ENCODE peak calls at places on chromosomes 3 and 15, in six cellular contexts. G is A549, Q is HepG2, Y is GM12878, U is K562, O is endothelial cell of umbilical vein. Z is an unnamed sample.

GRCh38 chr15:92749172-92749571 is 93.6 kb upstream of the FAM174B start:
- DNase-seq in G (no peak), Q (no peak), Y (no peak), U (peak), O (no peak), Z (no peak)

GRCh38 chr3:30292192-30292893 is 314.1 kb upstream of the TGFBR2 start:
- DNase-seq in G (no peak), Q (peak), Y (no peak), U (no peak), O (peak), Z (peak)

GRCh38 chr3:72445827-72446405 is 402.3 kb downstream of the SHQ1 start:
- DNase-seq in G (no peak), Q (no peak), Y (no peak), U (no peak), O (peak), Z (peak)

GRCh38 chr3:192422321-192422997 is 304.9 kb downstream of the FGF12 start:
- DNase-seq in G (no peak), Q (no peak), Y (no peak), U (no peak), O (peak), Z (no peak)

GRCh38 chr3:157240413-157240812 is 80.5 kb upstream of the CCNL1 start:
- DNase-seq in G (no peak), Q (no peak), Y (no peak), U (no peak), O (no peak), Z (no peak)

GRCh38 chr15:97156739-97157265 is 803.7 kb upstream of the ARRDC4 start:
- DNase-seq in G (no peak), Q (no peak), Y (no peak), U (no peak), O (peak), Z (no peak)

GRCh38 chr3:108391917-108392585 is 95.7 kb downstream of the HHLA2 start:
- DNase-seq in G (no peak), Q (no peak), Y (no peak), U (no peak), O (no peak), Z (no peak)

GRCh38 chr15:71444866-71445590 is 329.8 kb downstream of the THSD4 start:
- DNase-seq in G (peak), Q (peak), Y (no peak), U (no peak), O (no peak), Z (no peak)

GRCh38 chr15:74838746-74839525 is 4.0 kb downstream of the ULK3 start:
- DNase-seq in G (no peak), Q (no peak), Y (no peak), U (no peak), O (no peak), Z (peak)

GRCh38 chr3:41328916-41329315 is 129.6 kb downstream of the CTNNB1 start:
- DNase-seq in G (no peak), Q (no peak), Y (no peak), U (no peak), O (no peak), Z (no peak)

GRCh38 chr3:130905551-130905950 is 11.7 kb downstream of the ATP2C1 start:
- DNase-seq in G (no peak), Q (no peak), Y (no peak), U (no peak), O (peak), Z (peak)

GRCh38 chr15:55707523-55707922 is 35.4 kb downstream of the PRTG start:
- DNase-seq in G (no peak), Q (no peak), Y (no peak), U (no peak), O (no peak), Z (no peak)

GRCh38 chr15:63460210-63461135 is 43.9 kb upstream of the USP3 start:
- DNase-seq in G (no peak), Q (no peak), Y (no peak), U (no peak), O (no peak), Z (no peak)

GRCh38 chr15:98803228-98804056 is 155.1 kb downstream of the IGF1R start:
- DNase-seq in G (no peak), Q (no peak), Y (no peak), U (no peak), O (no peak), Z (no peak)

GRCh38 chr3:162764672-162765071 is 1268.1 kb downstream of the OTOL1 start:
- DNase-seq in G (no peak), Q (no peak), Y (no peak), U (no peak), O (no peak), Z (no peak)

GRCh38 chr15:94363382-94363781 is 132.0 kb downstream of the MCTP2 start:
- DNase-seq in G (no peak), Q (no peak), Y (no peak), U (no peak), O (no peak), Z (no peak)

GRCh38 chr3:170178631-170179030 is 2.9 kb downstream of the PHC3 start:
- DNase-seq in G (no peak), Q (no peak), Y (no peak), U (no peak), O (no peak), Z (peak)

GRCh38 chr15:41010335-41010734 is 57.1 kb downstream of the CHAC1 start:
- DNase-seq in G (no peak), Q (no peak), Y (no peak), U (no peak), O (no peak), Z (no peak)

GRCh38 chr3:152258448-152259302 is 10.1 kb upstream of the MBNL1 start:
- DNase-seq in G (peak), Q (peak), Y (no peak), U (no peak), O (peak), Z (peak)

GRCh38 chr3:147356145-147356908 is 50.0 kb downstream of the ZIC4 start:
- DNase-seq in G (no peak), Q (no peak), Y (no peak), U (no peak), O (no peak), Z (no peak)

DNA sequence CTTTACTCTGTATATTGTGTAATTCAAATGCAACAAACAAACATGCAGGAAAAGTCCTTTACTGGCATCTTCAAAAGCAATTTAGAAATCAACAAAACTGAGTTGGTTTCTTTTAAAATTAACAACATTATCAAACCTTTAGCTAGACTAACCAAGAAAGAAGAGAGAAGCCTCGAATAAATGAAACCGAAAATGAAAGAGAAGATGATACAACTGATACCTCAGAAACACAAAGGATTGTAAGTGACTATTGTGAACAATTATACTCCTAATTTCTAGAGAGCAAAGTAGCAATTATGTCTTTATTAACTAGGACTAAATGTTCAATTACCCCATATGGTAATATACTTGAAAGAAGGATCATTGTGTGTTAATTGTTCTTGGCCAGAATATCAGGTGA is 49.2 kb upstream of the P3H2 start:
- DNase-seq in G (no peak), Q (no peak), Y (no peak), U (no peak), O (no peak), Z (no peak)
- H3K4me3 ChIP-seq in G (no peak), Q (no peak), Y (no peak), U (no peak), O (no peak), Z (no peak)

GRCh38 chr3:178434206-178434805 is 101.9 kb upstream of the KCNMB2 start:
- DNase-seq in G (no peak), Q (no peak), Y (no peak), U (no peak), O (peak), Z (peak)
- TF ChIP-seq CTCF in G (no peak), Q (no peak), Y (peak), U (no peak), O (no peak), Z (no peak)

GRCh38 chr3:46896386-46896785 is 18.9 kb downstream of the PTH1R start:
- DNase-seq in G (no peak), Q (no peak), Y (no peak), U (no peak), O (no peak), Z (no peak)
- TF ChIP-seq MYC in G (no peak), Q (no peak), Y (no peak), U (no peak), O (no peak), Z (no peak)

GRCh38 chr3:172173316-172174271 is 134.2 kb downstream of the FNDC3B start:
- DNase-seq in G (no peak), Q (no peak), Y (no peak), U (no peak), O (no peak), Z (no peak)
- H3K4me3 ChIP-seq in G (no peak), Q (no peak), Y (no peak), U (no peak), O (no peak), Z (no peak)

DNA sequence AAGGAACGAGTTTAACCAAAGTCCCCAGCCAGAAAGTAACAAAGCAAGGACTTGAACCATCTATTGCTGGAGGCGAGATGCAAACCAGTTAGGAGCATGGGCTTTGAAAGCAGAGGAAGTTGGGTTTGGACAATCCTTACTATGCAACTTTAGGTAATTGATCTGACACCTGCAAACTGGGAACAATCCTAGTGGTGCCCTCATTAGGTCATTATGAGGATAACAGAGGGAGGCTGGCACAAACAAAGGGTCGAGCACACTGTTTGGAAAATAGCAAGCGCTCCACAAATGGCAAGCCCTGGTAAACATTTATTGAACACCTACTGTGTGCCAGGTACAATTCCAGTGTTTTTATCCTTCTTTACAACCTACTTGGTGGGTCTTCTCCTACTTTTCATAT is 45.6 kb downstream of the WNT5A start:
- DNase-seq in G (no peak), Q (no peak), Y (no peak), U (no peak), O (no peak), Z (no peak)
- TF ChIP-seq CTCF in G (no peak), Q (no peak), Y (no peak), U (no peak), O (no peak), Z (no peak)

DNA sequence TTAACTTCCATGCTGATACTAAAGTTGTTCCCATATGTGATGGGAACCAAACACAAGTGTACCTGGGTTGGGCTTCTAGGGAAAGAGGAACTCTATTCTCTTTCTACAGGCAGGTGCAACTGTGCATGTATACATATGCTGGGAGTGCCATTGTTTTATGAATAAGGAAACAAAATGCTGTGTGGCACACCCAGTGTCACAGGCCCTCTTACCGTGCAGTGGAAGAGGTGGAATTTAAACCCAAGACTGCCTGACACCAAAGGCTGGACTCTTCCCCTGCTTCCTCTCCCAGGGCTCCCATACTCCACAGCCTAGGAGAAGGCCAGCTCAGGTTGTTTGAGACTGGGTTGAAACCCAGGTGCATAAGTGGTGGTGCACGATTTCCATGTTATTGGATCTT is 1.9 kb upstream of the FETUB start:
- DNase-seq in G (no peak), Q (no peak), Y (no peak), U (no peak), O (no peak), Z (no peak)
- TF ChIP-seq MYC in G (no peak), Q (no peak), Y (no peak), U (no peak), O (no peak), Z (no peak)

Z was measured in NB4.